ENCODE peak calls at places on chromosomes 6 and 20, in five cellular contexts. I is left ventricle myocardium inferior, Z is lower leg skin, R is stomach, L is cardiac fibroblast. F is an unnamed sample.

GRCh38 chr20:59837623-59838394 is 95.6 kb downstream of the SYCP2 start:
- DNase-seq in Z (no peak), L (no peak), I (no peak), R (no peak), F (no peak)

GRCh38 chr6:30192076-30192475 is 21.1 kb downstream of the TRIM26 start:
- DNase-seq in I (no peak), R (no peak), Z (no peak), L (peak), F (no peak)

GRCh38 chr20:57664476-57664875 is 44.2 kb upstream of the ZBP1 start:
- DNase-seq in R (no peak), L (no peak), I (peak), Z (no peak), F (no peak)

GRCh38 chr20:52192296-52193007 is 873 bp upstream of the ZFP64 start:
- DNase-seq in L (peak), Z (no peak), R (no peak), I (peak), F (no peak)

GRCh38 chr6:49541210-49541724 is 9.2 kb upstream of the C6orf141 start:
- DNase-seq in L (peak), R (no peak), I (no peak), Z (no peak), F (peak)

GRCh38 chr6:135325624-135326424 is 144.7 kb downstream of the MYB start:
- DNase-seq in R (no peak), Z (no peak), L (peak), I (no peak), F (no peak)

GRCh38 chr20:57661201-57662027 is 41.2 kb upstream of the ZBP1 start:
- DNase-seq in Z (no peak), L (no peak), I (peak), R (peak), F (no peak)

GRCh38 chr6:44849829-44850228 is 462.3 kb downstream of the CDC5L start:
- DNase-seq in I (no peak), R (no peak), Z (no peak), L (peak), F (no peak)

GRCh38 chr6:71967436-71967835 is 81.1 kb downstream of the RIMS1 start:
- DNase-seq in I (no peak), L (peak), R (no peak), Z (no peak), F (peak)

GRCh38 chr6:38420207-38420606 is 219.5 kb downstream of the BTBD9 start:
- DNase-seq in Z (no peak), L (peak), R (no peak), I (no peak), F (no peak)

GRCh38 chr20:52047811-52048302 is 143.7 kb downstream of the ZFP64 start:
- DNase-seq in R (no peak), L (peak), Z (no peak), I (no peak), F (no peak)

GRCh38 chr6:109322825-109323580 is 59.3 kb downstream of the CD164 start:
- DNase-seq in I (peak), Z (peak), L (no peak), R (no peak), F (no peak)

GRCh38 chr6:107943626-107944439 is 14.2 kb downstream of the SEC63 start:
- DNase-seq in Z (no peak), L (no peak), I (no peak), R (no peak), F (no peak)

GRCh38 chr6:49980898-49981297 is 11.5 kb upstream of the DEFB113 start:
- DNase-seq in Z (no peak), R (no peak), L (peak), I (no peak), F (no peak)

GRCh38 chr6:3001146-3001772 is 1.6 kb downstream of the NQO2 start:
- DNase-seq in I (no peak), R (no peak), Z (no peak), L (no peak), F (no peak)

GRCh38 chr6:2999005-2999620 is 581 bp upstream of the NQO2 start:
- DNase-seq in Z (no peak), I (no peak), R (peak), L (peak), F (no peak)

GRCh38 chr6:3005077-3005476 is 5.4 kb downstream of the NQO2 start:
- DNase-seq in R (no peak), L (no peak), I (no peak), Z (no peak), F (no peak)

GRCh38 chr6:2999621-3000455 is at the start of gene NQO2:
- DNase-seq in Z (peak), L (peak), R (peak), I (peak), F (no peak)

DNA sequence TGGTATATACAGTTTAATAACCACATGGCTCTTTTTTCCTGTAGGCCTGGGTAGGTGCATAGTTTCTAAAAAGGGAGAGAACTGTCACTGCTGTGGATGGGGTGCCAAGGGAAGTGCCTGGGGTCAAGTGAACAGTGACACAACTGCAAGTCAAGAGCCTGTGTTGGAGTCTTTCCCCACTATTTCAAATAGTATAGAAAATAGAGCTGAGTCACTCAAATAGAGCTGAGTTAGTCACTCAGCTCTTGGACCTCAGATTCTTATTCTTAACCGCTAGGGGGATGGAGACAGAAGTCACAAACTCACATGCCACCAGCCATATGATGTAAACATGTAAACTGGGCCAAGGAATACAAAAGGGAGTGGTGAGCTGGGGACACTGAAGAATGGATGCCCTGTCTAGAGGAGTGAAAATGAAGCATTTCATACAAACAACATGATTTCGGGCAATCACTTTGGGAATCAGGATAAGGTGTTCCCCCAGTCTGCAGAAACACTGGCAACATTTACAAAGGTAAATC is 2.1 kb downstream of the NQO2 start:
- DNase-seq in R (no peak), I (no peak), L (peak), Z (peak), F (no peak)
- TF ChIP-seq CTCF in R (peak), I (peak), L (peak), Z (no peak), F (peak)

GRCh38 chr6:42959917-42960242 is 674 bp upstream of the GNMT start:
- DNase-seq in R (no peak), L (no peak), I (no peak), Z (no peak), F (no peak)
- H3K4me3 ChIP-seq in R (peak), L (peak), I (peak), Z (no peak), F (peak)

GRCh38 chr6:86502522-86502921 is 434.8 kb upstream of the HTR1E start:
- DNase-seq in I (no peak), L (no peak), Z (no peak), R (no peak), F (no peak)
- TF ChIP-seq CTCF in I (no peak), L (no peak), Z (no peak), R (no peak), F (no peak)

GRCh38 chr6:27772261-27773001 is 139.8 kb downstream of the OR2B2 start:
- DNase-seq in I (peak), R (peak), Z (peak), L (peak), F (no peak)
- H3K4me3 ChIP-seq in I (no peak), R (no peak), Z (no peak), L (no peak), F (peak)

DNA sequence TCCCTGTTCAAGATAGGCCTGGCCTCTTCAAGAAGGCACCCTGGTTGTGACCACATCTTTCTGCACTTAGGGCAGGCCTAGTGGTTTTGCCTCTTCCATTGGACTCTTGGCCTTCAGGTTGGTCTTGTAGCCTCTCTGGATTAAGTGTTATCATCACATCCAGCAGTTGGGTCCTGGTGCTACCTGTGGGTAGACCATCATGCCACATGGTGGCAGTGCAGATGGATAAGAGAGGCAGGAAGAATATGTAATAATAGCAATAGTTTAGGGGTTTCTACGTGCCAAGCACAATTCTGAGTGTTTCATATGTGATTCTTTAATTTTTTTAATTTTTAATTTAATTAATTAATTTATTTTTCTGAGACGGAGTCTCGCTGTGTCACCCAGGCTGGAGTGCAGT is 28.5 kb upstream of the SNRPB2 start:
- DNase-seq in Z (no peak), R (peak), I (no peak), L (no peak), F (no peak)
- TF ChIP-seq CTCF in Z (no peak), R (no peak), I (peak), L (no peak), F (no peak)

GRCh38 chr6:5851261-5851757 is 155.4 kb downstream of the NRN1 start:
- DNase-seq in L (peak), Z (no peak), R (peak), I (peak), F (peak)
- H3K4me3 ChIP-seq in L (no peak), Z (no peak), R (peak), I (peak), F (peak)

GRCh38 chr20:13149371-13149770 is 71.7 kb upstream of the ISM1 start:
- DNase-seq in Z (no peak), I (no peak), L (no peak), R (no peak), F (no peak)
- TF ChIP-seq CTCF in Z (no peak), I (no peak), L (no peak), R (no peak), F (no peak)

F was measured in retinal pigment epithelial cell.